ENCODE peak calls at places on chromosome 19, in six cellular contexts. L is activated CD8-positive, alpha-beta T cell treated with anti-CD3 and anti-CD28 coated beads for 36 hours; A is uterus; J is cardiac fibroblast; E is GM20000; U is tibial artery. Y is an unnamed sample.

GRCh38 chr19:40862785-40863184 is 12.5 kb upstream of the CYP2A6 start:
- DNase-seq in L (no peak), U (no peak), J (no peak), A (no peak), E (no peak), Y (no peak)

GRCh38 chr19:15438124-15438496 is 11.6 kb downstream of the WIZ start:
- DNase-seq in J (no peak), E (no peak), A (no peak), L (no peak), U (no peak), Y (no peak)

GRCh38 chr19:42048992-42049391 is 21.0 kb downstream of the GRIK5 start:
- DNase-seq in E (no peak), A (no peak), L (peak), U (no peak), J (no peak), Y (no peak)

GRCh38 chr19:34391813-34392212 is 12.4 kb upstream of the PDCD2L start:
- DNase-seq in A (no peak), J (no peak), U (no peak), L (no peak), E (peak), Y (no peak)

GRCh38 chr19:33320636-33321035 is 18.3 kb upstream of the CEBPA start:
- DNase-seq in U (no peak), J (no peak), E (no peak), A (no peak), L (no peak), Y (no peak)

GRCh38 chr19:35146746-35147466 is 3.9 kb downstream of the FXYD7 start:
- DNase-seq in E (no peak), L (no peak), A (no peak), U (no peak), J (no peak), Y (no peak)

GRCh38 chr19:16193466-16193865 is 4.2 kb upstream of the AP1M1 start:
- DNase-seq in J (no peak), U (no peak), E (no peak), L (no peak), A (no peak), Y (peak)

GRCh38 chr19:40302224-40303011 is 17.3 kb upstream of the AKT2 start:
- DNase-seq in A (no peak), U (no peak), E (no peak), J (no peak), L (no peak), Y (peak)

GRCh38 chr19:10870501-10870954 is 825 bp upstream of the CARM1 start:
- DNase-seq in U (no peak), J (no peak), A (no peak), L (no peak), E (no peak), Y (no peak)

GRCh38 chr19:13959962-13960862 is 7.9 kb downstream of the DCAF15 start:
- DNase-seq in E (peak), L (peak), U (no peak), A (no peak), J (no peak), Y (no peak)

GRCh38 chr19:57363734-57364181 is 407 bp downstream of the TRAPPC2B start:
- DNase-seq in J (peak), A (no peak), E (peak), L (no peak), U (no peak), Y (no peak)

GRCh38 chr19:47776568-47776967 is 1.9 kb upstream of the SELENOW start:
- DNase-seq in U (no peak), J (no peak), L (no peak), A (no peak), E (no peak), Y (no peak)

GRCh38 chr19:38977445-38978314 is 2.1 kb upstream of the FBXO17 start:
- DNase-seq in A (no peak), L (peak), U (no peak), E (peak), J (no peak), Y (no peak)

GRCh38 chr19:17114414-17114831 is 38.8 kb downstream of the MYO9B start:
- DNase-seq in E (no peak), A (no peak), U (no peak), J (no peak), L (no peak), Y (no peak)

GRCh38 chr19:2057484-2058469 is 6.7 kb upstream of the MKNK2 start:
- DNase-seq in A (no peak), U (no peak), L (no peak), E (no peak), J (no peak), Y (peak)

GRCh38 chr19:9934132-9934950 is 2.0 kb downstream of the OLFM2 start:
- DNase-seq in L (peak), J (peak), U (peak), E (peak), A (peak), Y (peak)

GRCh38 chr19:58352760-58353671 is at the start of gene A1BG:
- DNase-seq in L (no peak), J (no peak), U (no peak), E (no peak), A (no peak), Y (no peak)

GRCh38 chr19:45556835-45557234 is 27.8 kb downstream of the OPA3 start:
- DNase-seq in L (no peak), U (no peak), E (peak), A (no peak), J (no peak), Y (no peak)

GRCh38 chr19:45560038-45560437 is 24.6 kb downstream of the OPA3 start:
- DNase-seq in A (no peak), E (no peak), L (no peak), J (no peak), U (no peak), Y (no peak)

GRCh38 chr19:45554481-45554880 is 30.1 kb downstream of the OPA3 start:
- DNase-seq in L (no peak), A (no peak), U (no peak), J (no peak), E (peak), Y (no peak)

GRCh38 chr19:45560686-45561085 is 23.9 kb downstream of the OPA3 start:
- DNase-seq in A (no peak), E (no peak), U (no peak), J (no peak), L (no peak), Y (no peak)

DNA sequence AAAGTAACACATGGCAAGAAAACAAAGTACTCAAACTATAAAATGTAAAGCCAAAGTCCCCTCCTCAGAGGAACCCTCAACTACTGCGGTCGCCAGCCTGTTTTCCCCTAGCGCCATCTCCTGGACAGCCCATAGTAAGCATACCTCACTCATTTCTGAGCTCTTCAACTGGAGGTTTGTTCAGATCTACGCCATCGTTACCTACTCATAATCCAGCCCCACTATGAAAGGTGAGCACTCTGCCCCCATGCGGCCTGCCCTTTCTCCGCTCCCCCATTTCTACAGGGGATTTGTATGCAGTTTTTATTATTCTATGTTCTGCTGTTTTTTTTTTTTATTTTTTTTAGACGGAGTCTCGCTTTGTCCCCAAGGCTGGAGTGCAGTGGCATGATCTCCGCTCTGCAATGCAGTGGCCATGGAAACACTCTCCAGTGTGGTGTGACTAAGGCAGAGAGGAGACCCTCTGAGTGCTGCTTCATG is 26.2 kb downstream of the OPA3 start:
- DNase-seq in L (peak), A (no peak), E (peak), U (no peak), J (peak), Y (peak)
- TF ChIP-seq CTCF in L (peak), A (no peak), E (peak), U (peak), J (peak), Y (peak)

GRCh38 chr19:18905520-18906236 is 9.7 kb upstream of the CERS1 start:
- DNase-seq in A (no peak), J (no peak), U (no peak), E (no peak), L (no peak), Y (no peak)

GRCh38 chr19:18905058-18905456 is 9.1 kb upstream of the CERS1 start:
- DNase-seq in L (no peak), E (no peak), J (no peak), A (no peak), U (no peak), Y (no peak)

GRCh38 chr19:18901503-18901890 is 5.5 kb upstream of the CERS1 start:
- DNase-seq in J (no peak), E (no peak), A (no peak), U (no peak), L (no peak), Y (no peak)

GRCh38 chr19:18904334-18905057 is 8.5 kb upstream of the CERS1 start:
- DNase-seq in E (no peak), U (no peak), J (no peak), L (no peak), A (no peak), Y (no peak)

GRCh38 chr19:18903146-18904056 is 7.4 kb upstream of the CERS1 start:
- DNase-seq in A (no peak), J (no peak), U (no peak), E (no peak), L (no peak), Y (no peak)
- TF ChIP-seq CTCF in A (no peak), J (no peak), U (no peak), E (no peak), L (no peak), Y (no peak)

GRCh38 chr19:45847661-45848060 is 15.3 kb downstream of the SYMPK start:
- DNase-seq in U (no peak), L (no peak), E (no peak), J (no peak), A (no peak), Y (peak)

GRCh38 chr19:45852145-45852750 is 10.7 kb downstream of the SYMPK start:
- DNase-seq in L (no peak), E (no peak), A (no peak), U (no peak), J (peak), Y (peak)

GRCh38 chr19:45852941-45853340 is 10.0 kb downstream of the SYMPK start:
- DNase-seq in J (no peak), U (no peak), A (no peak), E (no peak), L (no peak), Y (peak)

GRCh38 chr19:45854167-45854778 is 8.7 kb downstream of the SYMPK start:
- DNase-seq in J (no peak), A (no peak), L (no peak), E (no peak), U (no peak), Y (peak)

DNA sequence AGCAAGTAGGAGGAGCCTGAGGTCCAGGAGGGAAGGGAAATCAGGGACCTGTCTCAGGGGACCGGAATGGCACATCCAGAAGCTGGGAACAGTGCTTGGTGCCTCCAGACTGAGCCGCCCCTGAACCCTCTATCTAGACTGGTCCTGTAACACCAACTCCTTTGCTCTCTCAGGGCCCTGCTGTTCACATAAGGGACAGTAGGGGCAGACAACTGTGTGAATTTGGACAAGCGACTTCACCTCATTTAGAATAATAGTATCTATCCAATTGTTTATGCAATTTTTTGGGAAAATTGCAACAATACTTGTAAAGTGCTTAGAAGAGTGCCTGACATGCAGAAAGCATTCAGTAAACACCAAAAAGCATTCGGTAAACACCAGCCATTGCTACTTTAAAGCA is 14.0 kb downstream of the SYMPK start:
- DNase-seq in A (no peak), U (no peak), L (peak), J (peak), E (no peak), Y (no peak)
- TF ChIP-seq CTCF in A (no peak), U (no peak), L (no peak), J (peak), E (no peak), Y (no peak)

GRCh38 chr19:43766755-43767043 is 11.9 kb upstream of the SMG9 start:
- DNase-seq in A (no peak), J (no peak), E (no peak), L (no peak), U (no peak), Y (no peak)
- TF ChIP-seq CTCF in A (no peak), J (no peak), E (no peak), L (no peak), U (no peak), Y (no peak)

DNA sequence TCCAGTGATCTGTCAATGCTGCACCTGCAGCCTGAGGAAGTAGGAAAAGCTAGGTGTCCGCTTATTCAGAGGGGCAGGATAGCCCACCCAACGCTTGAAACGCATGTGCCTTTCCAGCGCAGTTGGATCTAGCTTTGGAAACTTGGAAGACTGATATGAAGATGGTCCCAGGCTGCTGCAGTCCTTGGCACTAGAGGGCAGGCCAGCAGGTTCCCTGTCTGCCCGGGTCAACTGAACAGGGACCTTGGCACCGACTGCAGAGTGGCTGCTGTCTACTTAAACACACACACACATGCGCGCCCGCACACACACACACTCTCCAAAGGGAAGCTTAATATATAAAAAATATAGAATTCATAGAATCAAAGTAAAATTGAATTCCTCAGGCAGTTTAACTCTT is 100.0 kb downstream of the TSHZ3 start:
- DNase-seq in L (no peak), E (no peak), J (no peak), U (no peak), A (no peak), Y (no peak)
- TF ChIP-seq CTCF in L (no peak), E (no peak), J (peak), U (no peak), A (no peak), Y (no peak)